ENCODE peak calls at places on chromosomes 11 and 22, in six cellular contexts. D, E, W, P, Q and I are unnamed samples.

GRCh38 chr11:8038811-8039529 is 42.0 kb upstream of the TUB start:
- DNase-seq in D (peak), W (no peak), P (no peak), E (no peak), Q (no peak), I (no peak)

GRCh38 chr22:20550851-20551744 is 43.7 kb downstream of the MED15 start:
- DNase-seq in E (no peak), D (peak), Q (peak), P (no peak), W (peak), I (no peak)

GRCh38 chr22:35622132-35622913 is 5.2 kb upstream of the MB start:
- DNase-seq in Q (peak), E (peak), D (no peak), P (no peak), W (no peak), I (no peak)

GRCh38 chr11:74636633-74637184 is 44.3 kb downstream of the POLD3 start:
- DNase-seq in Q (no peak), E (no peak), D (no peak), W (no peak), P (no peak), I (no peak)

GRCh38 chr11:37500425-37500824 is 902.4 kb upstream of the RAG2 start:
- DNase-seq in P (no peak), Q (no peak), D (no peak), E (no peak), W (no peak), I (no peak)

GRCh38 chr11:24739637-24740036 is 242.8 kb downstream of the LUZP2 start:
- DNase-seq in P (no peak), W (no peak), E (no peak), Q (no peak), D (no peak), I (no peak)

GRCh38 chr11:8728566-8728965 is 46.0 kb downstream of the RPL27A start:
- DNase-seq in Q (no peak), E (no peak), P (no peak), W (no peak), D (no peak), I (no peak)

GRCh38 chr22:19937616-19938473 is 3.7 kb upstream of the COMT start:
- DNase-seq in Q (no peak), E (no peak), W (no peak), D (no peak), P (no peak), I (no peak)

GRCh38 chr22:19659805-19660345 is 54.4 kb upstream of the SEPTIN5 start:
- DNase-seq in D (no peak), Q (no peak), E (no peak), W (no peak), P (no peak), I (no peak)

GRCh38 chr11:36350137-36350513 is 54.0 kb downstream of the PRR5L start:
- DNase-seq in D (no peak), W (no peak), Q (no peak), P (no peak), E (no peak), I (no peak)

GRCh38 chr11:90113541-90113940 is 20.9 kb upstream of the NAALAD2 start:
- DNase-seq in W (no peak), D (no peak), Q (no peak), E (no peak), P (no peak), I (no peak)

GRCh38 chr11:18393581-18394299 is 623 bp upstream of the LDHA start:
- DNase-seq in W (no peak), P (no peak), D (no peak), Q (no peak), E (no peak), I (peak)

GRCh38 chr11:27497284-27497866 is 9.2 kb downstream of the LIN7C start:
- DNase-seq in W (peak), D (no peak), P (no peak), Q (no peak), E (peak), I (no peak)

GRCh38 chr22:29830585-29830984 is 7.5 kb downstream of the ASCC2 start:
- DNase-seq in P (no peak), Q (peak), W (no peak), D (no peak), E (no peak), I (no peak)

GRCh38 chr22:32413715-32414114 is 1.7 kb upstream of the RTCB start:
- DNase-seq in E (no peak), W (no peak), D (no peak), P (no peak), Q (no peak), I (no peak)